ENCODE peak calls at places on chromosomes 16 and 17, in five cellular contexts. One of them, this sample, is unnamed. For H3K4me1 and H3K36me3, the result is how much of the 10 kb centered on the place peaks cover.

GRCh38 chr16:21223787-21224186 is 9.7 kb upstream of the ANKS4B start:
- DNase-seq in ascending aorta: no peak
- DNase-seq in PC-3: no peak
- DNase-seq in psoas muscle: no peak
- DNase-seq in left ventricle myocardium inferior: no peak
- DNase-seq in this sample: no peak

GRCh38 chr16:89334988-89335802 is 117.7 kb downstream of the ZNF778 start:
- DNase-seq in ascending aorta: no peak
- DNase-seq in PC-3: no peak
- DNase-seq in psoas muscle: no peak
- DNase-seq in left ventricle myocardium inferior: no peak
- DNase-seq in this sample: no peak

GRCh38 chr17:39653662-39654331 is 11.4 kb upstream of the TCAP start:
- DNase-seq in ascending aorta: no peak
- DNase-seq in PC-3: peak
- DNase-seq in psoas muscle: peak
- DNase-seq in left ventricle myocardium inferior: peak
- DNase-seq in this sample: no peak

GRCh38 chr17:40356906-40357861 is 7.4 kb downstream of the GJD3 start:
- DNase-seq in ascending aorta: no peak
- DNase-seq in PC-3: no peak
- DNase-seq in psoas muscle: no peak
- DNase-seq in left ventricle myocardium inferior: no peak
- DNase-seq in this sample: no peak

GRCh38 chr17:28338056-28338768 is 2.7 kb downstream of the TNFAIP1 start:
- DNase-seq in ascending aorta: no peak
- DNase-seq in PC-3: peak
- DNase-seq in psoas muscle: no peak
- DNase-seq in left ventricle myocardium inferior: no peak
- DNase-seq in this sample: no peak

GRCh38 chr16:1823821-1824220 is 2.8 kb downstream of the HAGH start:
- DNase-seq in ascending aorta: no peak
- DNase-seq in PC-3: peak
- DNase-seq in psoas muscle: no peak
- DNase-seq in left ventricle myocardium inferior: peak
- DNase-seq in this sample: no peak

GRCh38 chr17:28343491-28343932 is 8.0 kb downstream of the TNFAIP1 start:
- DNase-seq in ascending aorta: no peak
- DNase-seq in PC-3: no peak
- DNase-seq in psoas muscle: no peak
- DNase-seq in left ventricle myocardium inferior: no peak
- DNase-seq in this sample: no peak

GRCh38 chr16:29844575-29845331 is 18.3 kb downstream of the CDIPT start:
- DNase-seq in ascending aorta: no peak
- DNase-seq in PC-3: no peak
- DNase-seq in psoas muscle: peak
- DNase-seq in left ventricle myocardium inferior: no peak
- DNase-seq in this sample: no peak

GRCh38 chr16:29821663-29822115 is 1.4 kb downstream of the MVP start:
- DNase-seq in ascending aorta: no peak
- DNase-seq in PC-3: peak
- DNase-seq in psoas muscle: no peak
- DNase-seq in left ventricle myocardium inferior: no peak
- DNase-seq in this sample: no peak

GRCh38 chr17:35460354-35460851 is 11.8 kb upstream of the SLFN13 start:
- DNase-seq in ascending aorta: no peak
- DNase-seq in PC-3: peak
- DNase-seq in psoas muscle: peak
- DNase-seq in left ventricle myocardium inferior: peak
- DNase-seq in this sample: no peak

GRCh38 chr16:72409428-72409827 is 237.5 kb upstream of the PMFBP1 start:
- DNase-seq in ascending aorta: no peak
- DNase-seq in PC-3: no peak
- DNase-seq in psoas muscle: no peak
- DNase-seq in left ventricle myocardium inferior: no peak
- DNase-seq in this sample: no peak

GRCh38 chr16:78237346-78237745 is 137.9 kb downstream of the WWOX start:
- DNase-seq in ascending aorta: no peak
- DNase-seq in PC-3: no peak
- DNase-seq in psoas muscle: no peak
- DNase-seq in left ventricle myocardium inferior: peak
- DNase-seq in this sample: no peak

GRCh38 chr16:69351309-69352027 is at the start of gene TMED6:
- DNase-seq in ascending aorta: no peak
- DNase-seq in PC-3: no peak
- DNase-seq in psoas muscle: no peak
- DNase-seq in left ventricle myocardium inferior: no peak
- DNase-seq in this sample: no peak
- H3K27ac ChIP-seq in ascending aorta: no peak
- H3K27ac ChIP-seq in PC-3: no peak
- H3K27ac ChIP-seq in psoas muscle: no peak
- H3K27ac ChIP-seq in left ventricle myocardium inferior: no peak
- H3K27ac ChIP-seq in this sample: no peak

DNA sequence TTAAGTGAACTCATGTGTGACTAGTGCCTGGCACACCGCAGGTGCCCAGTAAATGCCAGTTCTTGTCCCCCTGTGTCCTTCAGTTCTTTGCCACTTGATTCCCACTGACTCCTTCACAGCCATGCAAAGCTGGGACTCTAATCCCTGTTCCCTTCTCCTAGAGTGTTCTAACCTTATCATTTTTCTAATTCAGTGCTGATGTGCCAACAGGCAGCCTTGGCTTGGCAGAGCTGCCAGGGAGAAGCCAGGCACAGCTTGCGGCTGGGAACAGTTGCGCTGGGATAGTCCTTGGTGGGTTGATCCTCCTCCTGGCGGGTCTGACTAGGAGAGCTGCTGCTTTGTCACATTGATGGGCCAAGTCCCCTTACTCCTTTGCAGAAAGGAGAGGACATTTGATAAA is 654.2 kb downstream of the HS3ST4 start:
- DNase-seq in ascending aorta: no peak
- DNase-seq in PC-3: no peak
- DNase-seq in psoas muscle: no peak
- DNase-seq in left ventricle myocardium inferior: no peak
- DNase-seq in this sample: no peak
- H3K4me1 ChIP-seq in ascending aorta: under half
- H3K4me1 ChIP-seq in PC-3: under half
- H3K4me1 ChIP-seq in psoas muscle: under half
- H3K4me1 ChIP-seq in left ventricle myocardium inferior: under half
- H3K4me1 ChIP-seq in this sample: under half

GRCh38 chr17:44862278-44862914 is 14.7 kb downstream of the HIGD1B start:
- DNase-seq in ascending aorta: no peak
- DNase-seq in PC-3: no peak
- DNase-seq in psoas muscle: no peak
- DNase-seq in left ventricle myocardium inferior: no peak
- DNase-seq in this sample: no peak

GRCh38 chr17:44863254-44863918 is 15.7 kb downstream of the HIGD1B start:
- DNase-seq in ascending aorta: no peak
- DNase-seq in PC-3: no peak
- DNase-seq in psoas muscle: no peak
- DNase-seq in left ventricle myocardium inferior: no peak
- DNase-seq in this sample: no peak

GRCh38 chr17:44865231-44865660 is 17.6 kb downstream of the HIGD1B start:
- DNase-seq in ascending aorta: no peak
- DNase-seq in PC-3: peak
- DNase-seq in psoas muscle: peak
- DNase-seq in left ventricle myocardium inferior: peak
- DNase-seq in this sample: peak

GRCh38 chr17:44865921-44866320 is 18.2 kb downstream of the HIGD1B start:
- DNase-seq in ascending aorta: no peak
- DNase-seq in PC-3: no peak
- DNase-seq in psoas muscle: no peak
- DNase-seq in left ventricle myocardium inferior: no peak
- DNase-seq in this sample: no peak

GRCh38 chr17:44864831-44865230 is 17.1 kb downstream of the HIGD1B start:
- DNase-seq in ascending aorta: no peak
- DNase-seq in PC-3: no peak
- DNase-seq in psoas muscle: no peak
- DNase-seq in left ventricle myocardium inferior: no peak
- DNase-seq in this sample: no peak
- H3K36me3 ChIP-seq in ascending aorta: half or more
- H3K36me3 ChIP-seq in PC-3: half or more
- H3K36me3 ChIP-seq in psoas muscle: half or more
- H3K36me3 ChIP-seq in left ventricle myocardium inferior: half or more
- H3K36me3 ChIP-seq in this sample: half or more

DNA sequence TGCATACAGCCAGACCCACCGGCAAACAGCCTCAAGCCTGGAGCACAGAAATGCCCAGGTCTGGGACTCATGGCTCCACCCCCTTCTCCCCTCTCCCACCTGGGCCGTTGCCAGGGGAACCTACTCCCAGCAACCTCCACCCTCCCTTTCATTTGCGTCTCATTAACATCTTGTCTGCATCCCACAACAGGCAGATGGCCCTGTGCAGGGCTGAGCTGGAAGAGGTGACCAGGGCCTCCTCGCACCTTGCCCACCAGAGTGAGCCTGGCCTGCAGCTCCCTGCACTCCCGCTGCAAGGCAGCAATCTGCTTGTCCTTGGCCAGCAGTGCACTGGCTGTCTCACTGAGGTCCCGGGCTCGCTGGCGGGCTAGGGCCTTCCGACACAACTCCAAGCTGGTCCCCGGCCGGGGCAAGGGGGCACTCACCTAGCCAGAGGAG is 3.3 kb downstream of the TSPOAP1 start:
- DNase-seq in ascending aorta: no peak
- DNase-seq in PC-3: no peak
- DNase-seq in psoas muscle: no peak
- DNase-seq in left ventricle myocardium inferior: no peak
- DNase-seq in this sample: no peak
- H3K27ac ChIP-seq in ascending aorta: no peak
- H3K27ac ChIP-seq in PC-3: no peak
- H3K27ac ChIP-seq in psoas muscle: no peak
- H3K27ac ChIP-seq in left ventricle myocardium inferior: no peak
- H3K27ac ChIP-seq in this sample: no peak

This sample was measured in thoracic aorta.